ENCODE peak calls at places on chromosomes 2 and 18, in seven cellular contexts. S is PC-9, Q is GM23338, E is neural progenitor cell, B is endothelial cell of umbilical vein, K is hepatocyte, N is GM23248. O is an unnamed sample.

GRCh38 chr2:34570266-34570872 is 971.3 kb upstream of the FAM98A start:
- DNase-seq in S (no peak), Q (peak), E (peak), B (no peak), K (peak), N (peak), O (peak)

GRCh38 chr2:230713331-230714121 is 884 bp downstream of the CAB39 start:
- DNase-seq in S (peak), Q (peak), E (peak), B (peak), K (peak), N (peak), O (peak)

GRCh38 chr18:30491815-30492551 is 550.6 kb downstream of the DSC3 start:
- DNase-seq in S (no peak), Q (no peak), E (no peak), B (no peak), K (no peak), N (no peak), O (no peak)

GRCh38 chr2:238433941-238434845 is 7.5 kb downstream of the ASB1 start:
- DNase-seq in S (no peak), Q (no peak), E (no peak), B (no peak), K (no peak), N (peak), O (no peak)

GRCh38 chr2:127721978-127722355 is 20.7 kb downstream of the SFT2D3 start:
- DNase-seq in S (no peak), Q (no peak), E (no peak), B (no peak), K (no peak), N (peak), O (no peak)

GRCh38 chr2:170815746-170816498 is 765 bp upstream of the GAD1 start:
- DNase-seq in S (peak), Q (peak), E (peak), B (peak), K (peak), N (peak), O (peak)

GRCh38 chr2:61775956-61776570 is 77.8 kb downstream of the FAM161A start:
- DNase-seq in S (no peak), Q (no peak), E (no peak), B (no peak), K (no peak), N (no peak), O (no peak)

GRCh38 chr2:177482195-177482594 is 89.6 kb downstream of the AGPS start:
- DNase-seq in S (no peak), Q (no peak), E (no peak), B (no peak), K (no peak), N (no peak), O (no peak)

DNA sequence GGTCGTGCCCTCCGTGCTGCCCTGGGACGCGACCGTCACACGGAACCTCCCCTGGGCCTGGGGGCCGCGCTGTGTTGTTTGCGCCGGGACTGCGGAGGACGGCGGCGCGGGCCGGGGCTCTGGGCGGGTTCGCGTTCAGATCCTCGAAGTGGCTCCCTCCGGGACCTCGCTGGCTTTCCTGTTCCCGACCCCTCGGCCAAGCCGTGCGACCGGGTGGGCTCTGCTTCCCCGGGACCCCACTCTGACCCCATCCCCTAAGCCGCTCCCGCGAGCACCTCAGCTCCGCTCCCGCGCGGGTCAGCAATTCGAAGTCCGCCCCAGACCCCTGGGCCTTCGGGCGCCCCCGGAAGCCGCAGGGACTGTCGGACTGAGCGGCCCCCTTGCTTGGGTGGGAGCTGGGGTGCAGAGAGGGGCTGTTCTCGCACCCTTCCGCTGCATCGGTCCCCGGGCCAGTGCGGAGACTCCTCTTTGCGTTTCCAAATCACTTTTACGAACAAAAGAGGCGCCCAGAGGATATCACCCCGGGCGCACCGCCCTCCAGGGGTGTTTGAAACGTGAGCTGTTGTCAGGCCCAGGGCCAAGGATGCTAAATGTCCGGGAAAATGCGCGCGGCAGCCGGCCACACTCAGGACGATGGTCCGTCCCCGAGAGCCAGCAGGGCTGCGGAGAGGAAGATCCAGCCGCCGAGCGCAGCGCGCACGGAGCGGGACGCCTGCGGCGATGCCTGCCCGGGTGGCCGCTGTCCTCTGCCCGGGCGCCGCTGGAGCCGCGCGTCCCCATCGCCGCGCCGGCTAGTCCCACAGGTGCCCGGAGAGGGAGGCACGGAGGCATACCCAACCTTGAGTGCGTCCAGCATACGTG is 73.5 kb downstream of the ZCCHC2 start:
- DNase-seq in S (no peak), Q (peak), E (peak), B (no peak), K (peak), N (peak), O (no peak)
- TF ChIP-seq EZH2 in S (no peak), Q (peak), E (peak), B (peak), K (peak), N (no peak), O (peak)

DNA sequence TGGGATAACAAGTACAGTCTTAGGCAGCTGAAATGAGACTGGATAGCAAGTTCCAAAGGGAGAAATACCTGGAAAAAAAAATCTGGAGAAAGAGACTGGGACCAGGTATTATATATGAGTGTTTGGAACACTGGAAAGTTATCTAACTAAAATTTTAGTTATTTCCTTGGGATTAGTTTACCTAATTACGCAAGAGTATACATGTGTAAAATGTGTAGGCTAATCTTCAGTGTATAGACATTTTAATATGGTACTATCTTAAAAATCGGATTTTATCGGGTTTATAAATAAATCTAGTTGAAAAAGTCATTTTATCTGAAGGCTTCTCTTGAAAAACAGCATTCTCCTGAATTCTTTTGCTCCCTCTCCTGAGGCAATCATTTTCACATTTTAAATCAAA is 3.9 kb downstream of the EPB41L5 start:
- DNase-seq in S (no peak), Q (no peak), E (no peak), B (no peak), K (no peak), N (no peak), O (no peak)
- TF ChIP-seq EZH2 in S (no peak), Q (no peak), E (no peak), B (no peak), K (no peak), N (no peak), O (no peak)

DNA sequence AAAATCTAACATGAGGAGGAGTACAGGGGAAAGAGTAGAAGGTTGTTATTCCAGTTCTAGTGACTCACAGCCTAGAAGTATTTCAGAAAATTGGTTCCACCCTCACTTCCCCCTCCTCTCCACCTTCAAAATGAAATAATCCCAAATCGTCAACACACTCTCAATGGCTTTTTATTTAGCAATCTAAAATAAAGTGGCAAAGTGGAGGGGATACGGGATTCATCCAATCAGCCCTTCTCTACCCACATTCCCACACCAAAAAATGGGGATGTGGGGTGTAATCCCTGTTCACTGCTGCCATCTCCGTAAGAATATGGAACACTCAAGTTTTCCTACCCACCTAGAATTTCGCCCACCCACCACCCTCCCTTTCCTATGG is 987 bp downstream of the NCKAP1 start:
- DNase-seq in S (no peak), Q (no peak), E (no peak), B (peak), K (peak), N (peak), O (peak)
- TF ChIP-seq EZH2 in S (no peak), Q (no peak), E (no peak), B (no peak), K (no peak), N (no peak), O (no peak)

GRCh38 chr2:72148391-72148974 is 821 bp upstream of the CYP26B1 start:
- DNase-seq in S (no peak), Q (peak), E (peak), B (no peak), K (peak), N (peak), O (no peak)

GRCh38 chr2:72150157-72150960 is 2.7 kb upstream of the CYP26B1 start:
- DNase-seq in S (peak), Q (peak), E (peak), B (peak), K (peak), N (peak), O (peak)

GRCh38 chr2:72149556-72150156 is 2.0 kb upstream of the CYP26B1 start:
- DNase-seq in S (peak), Q (peak), E (no peak), B (peak), K (no peak), N (peak), O (no peak)

GRCh38 chr2:72147971-72148369 is 308 bp upstream of the CYP26B1 start:
- DNase-seq in S (no peak), Q (no peak), E (peak), B (no peak), K (no peak), N (no peak), O (no peak)

GRCh38 chr2:72148975-72149555 is 1.4 kb upstream of the CYP26B1 start:
- DNase-seq in S (peak), Q (peak), E (peak), B (peak), K (peak), N (peak), O (no peak)
- TF ChIP-seq EZH2 in S (no peak), Q (peak), E (no peak), B (no peak), K (no peak), N (no peak), O (peak)

GRCh38 chr2:41535575-41535974 is 512.2 kb upstream of the PKDCC start:
- DNase-seq in S (no peak), Q (no peak), E (no peak), B (no peak), K (no peak), N (no peak), O (no peak)
- TF ChIP-seq EZH2 in S (no peak), Q (no peak), E (no peak), B (no peak), K (no peak), N (no peak), O (no peak)

O was measured in HepG2.